ENCODE peak calls at places on chromosomes 16 and 17, in four cellular contexts. U, E, X and O are unnamed samples.

GRCh38 chr17:31877911-31878702 is 19.1 kb upstream of the COPRS start:
- DNase-seq in U (no peak), E (no peak), X (no peak), O (no peak)

GRCh38 chr16:78303946-78304345 is 204.5 kb downstream of the WWOX start:
- DNase-seq in U (no peak), E (no peak), X (no peak), O (no peak)

GRCh38 chr17:59830007-59830630 is 62.6 kb downstream of the TUBD1 start:
- DNase-seq in U (peak; percentile 68), E (no peak), X (no peak), O (peak; percentile 82)

GRCh38 chr17:51709867-51710266 is 448.6 kb downstream of the CA10 start:
- DNase-seq in U (no peak), E (no peak), X (no peak), O (no peak)

GRCh38 chr16:2748757-2749455 is 3.5 kb upstream of the SRRM2 start:
- DNase-seq in U (no peak), E (no peak), X (no peak), O (no peak)

GRCh38 chr17:80261159-80261894 is 675 bp downstream of the RNF213 start:
- DNase-seq in U (peak; percentile 51), E (no peak), X (no peak), O (peak; percentile 70)

GRCh38 chr17:19376799-19377198 is 1.5 kb upstream of the MAPK7 start:
- DNase-seq in U (no peak), E (no peak), X (no peak), O (no peak)

GRCh38 chr17:27986805-27987684 is 55.4 kb upstream of the NLK start:
- DNase-seq in U (no peak), E (no peak), X (no peak), O (no peak)

GRCh38 chr16:16018705-16019104 is 69.3 kb downstream of the ABCC1 start:
- DNase-seq in U (peak; percentile 71), E (no peak), X (no peak), O (peak; percentile 20)

GRCh38 chr17:10776372-10776771 is 27.5 kb downstream of the TMEM238L start:
- DNase-seq in U (no peak), E (no peak), X (no peak), O (no peak)

GRCh38 chr17:42132941-42133340 is 10.3 kb downstream of the HSPB9 start:
- DNase-seq in U (peak; percentile 74), E (no peak), X (no peak), O (peak; percentile 88)

GRCh38 chr17:74414510-74414909 is 17.4 kb upstream of the GPRC5C start:
- DNase-seq in U (no peak), E (no peak), X (no peak), O (no peak)

GRCh38 chr16:69119536-69119935 is 12.9 kb downstream of the CHTF8 start:
- DNase-seq in U (no peak), E (no peak), X (no peak), O (no peak)

GRCh38 chr16:89320717-89321501 is 103.4 kb downstream of the ZNF778 start:
- DNase-seq in U (no peak), E (no peak), X (no peak), O (peak; percentile 79)

GRCh38 chr16:720990-721764 is at the start of gene ANTKMT:
- DNase-seq in U (peak; percentile 78), E (peak; percentile 42), X (peak; percentile 85), O (peak; percentile 67)